ENCODE peak calls at places on chromosomes 2 and 18, in seven cellular contexts. N, S, Q, V, I, O and P are unnamed samples.

GRCh38 chr2:192500550-192501200 is 305.9 kb upstream of the TMEFF2 start:
- DNase-seq in Q (no peak), I (no peak), N (no peak), O (no peak), S (peak; percentile 77), V (no peak), P (peak; percentile 81)

GRCh38 chr18:4286256-4286655 is 168.9 kb downstream of the DLGAP1 start:
- DNase-seq in V (no peak), O (no peak), N (no peak), I (no peak), Q (no peak), S (no peak), P (no peak)

GRCh38 chr2:230614040-230614439 is 98.6 kb upstream of the CAB39 start:
- DNase-seq in I (no peak), Q (no peak), S (no peak), O (no peak), V (no peak), N (no peak), P (no peak)

GRCh38 chr2:120517790-120518469 is 172.0 kb downstream of the INHBB start:
- DNase-seq in N (no peak), O (no peak), S (no peak), V (no peak), Q (no peak), I (no peak), P (no peak)

GRCh38 chr2:16081316-16082200 is 141.2 kb downstream of the MYCN start:
- DNase-seq in N (no peak), S (no peak), Q (no peak), O (no peak), V (no peak), I (no peak), P (no peak)

GRCh38 chr2:11123856-11124759 is 31.2 kb upstream of the SLC66A3 start:
- DNase-seq in O (no peak), N (peak; percentile 65), V (peak; percentile 61), S (peak; percentile 61), Q (peak; percentile 78), I (peak; percentile 54), P (peak; percentile 45)

GRCh38 chr2:30266051-30266621 is 34.8 kb downstream of the LBH start:
- DNase-seq in N (peak; percentile 28), S (peak; percentile 24), I (no peak), V (no peak), Q (no peak), O (no peak), P (no peak)

GRCh38 chr18:13558132-13558531 is 168.2 kb downstream of the FAM210A start:
- DNase-seq in Q (peak; percentile 69), V (no peak), I (peak; percentile 52), O (no peak), S (peak; percentile 27), N (no peak), P (peak; percentile 33)

GRCh38 chr2:238133499-238134392 is 4.7 kb upstream of the KLHL30 start:
- DNase-seq in O (no peak), N (peak; percentile 14), I (peak; percentile 10), Q (no peak), V (no peak), S (no peak), P (no peak)

GRCh38 chr18:9435041-9435440 is 40.3 kb upstream of the RALBP1 start:
- DNase-seq in S (no peak), I (no peak), V (no peak), Q (no peak), N (no peak), O (no peak), P (no peak)